ENCODE peak calls at places on chromosomes 4 and X, in ten cellular contexts. M is head of caudate nucleus; X is stimulated activated naive B cell treated with anti-CD40 and anti-IgM and Interleukin-4, amounts not matched to agents 10 μg/mL and 1 μg/mL and 100 μg/mL, for 72 hours; D is NCI-H748 treated with DMSO at 0.1 percent for 48 hours; N is NAMALWA; G is stimulated activated CD4-positive, alpha-beta T cell treated with anti-CD3 and anti-CD28 coated beads, TNF-alpha, amount 100 ng/mL, for 4 hours; J is activated T-cell treated with anti-CD3 and anti-CD28 coated beads for 1 hour; Q is NB4; R is naive thymus-derived CD4-positive, alpha-beta T cell; O is HCEC 1CT. F is an unnamed sample.

GRCh38 chrX:153606503-153606902 is 7.6 kb upstream of the CCNQ start:
- DNase-seq in M (no peak), D (no peak), R (no peak), O (no peak), G (no peak), J (no peak), Q (no peak), X (no peak), N (no peak), F (no peak)

GRCh38 chrX:81577028-81577427 is 375.1 kb downstream of the SH3BGRL start:
- DNase-seq in O (no peak), N (no peak), Q (no peak), J (no peak), M (no peak), G (no peak), D (no peak), X (no peak), R (no peak), F (no peak)

GRCh38 chrX:47191331-47191730 is 2.3 kb upstream of the UBA1 start:
- DNase-seq in M (no peak), D (peak; percentile 33), J (peak; percentile 20), X (peak; percentile 18), R (no peak), O (peak; percentile 5), Q (peak; percentile 38), G (no peak), N (peak; percentile 80), F (peak; percentile 80)

GRCh38 chrX:110915120-110915519 is 119.5 kb upstream of the CHRDL1 start:
- DNase-seq in R (no peak), O (peak; percentile 79), N (no peak), D (no peak), J (no peak), X (no peak), G (no peak), Q (no peak), M (no peak), F (no peak)

GRCh38 chr4:99043346-99043745 is 45.2 kb downstream of the ADH5 start:
- DNase-seq in X (no peak), Q (no peak), D (no peak), N (no peak), G (no peak), O (no peak), R (no peak), J (no peak), M (no peak), F (no peak)

GRCh38 chr4:183190900-183191527 is 92.0 kb downstream of the WWC2 start:
- DNase-seq in X (no peak), O (no peak), R (no peak), Q (no peak), J (no peak), N (no peak), G (no peak), D (no peak), M (no peak), F (no peak)

GRCh38 chr4:86359944-86360478 is at the start of gene MAPK10:
- DNase-seq in X (peak; percentile 85), N (peak; percentile 97), O (peak; percentile 59), J (no peak), Q (peak; percentile 84), D (peak; percentile 83), M (peak; percentile 96), G (no peak), R (peak; percentile 7), F (peak; percentile 93)

GRCh38 chr4:476501-476900 is 22.5 kb downstream of the ZNF721 start:
- DNase-seq in N (no peak), G (no peak), O (no peak), D (no peak), J (no peak), Q (peak; percentile 93), X (no peak), M (no peak), R (no peak), F (no peak)

GRCh38 chr4:4575284-4576211 is 33.7 kb upstream of the STX18 start:
- DNase-seq in O (peak; percentile 31), N (no peak), M (peak; percentile 73), X (peak; percentile 47), J (peak; percentile 46), D (no peak), R (peak; percentile 58), Q (no peak), G (peak; percentile 44), F (peak; percentile 39)

F was measured in NCI-H2081.